ENCODE peak calls at places on chromosomes 13 and 19, in six cellular contexts. S is heart left ventricle, Q is pancreas, F is esophagus squamous epithelium, C is heart right ventricle, A is breast epithelium. I is an unnamed sample.

GRCh38 chr19:46287585-46287984 is 9.3 kb upstream of the HIF3A start:
- DNase-seq in F (no peak), C (no peak), S (no peak), A (no peak), Q (no peak), I (no peak)

GRCh38 chr13:113089693-113090414 is 15.7 kb upstream of the F7 start:
- DNase-seq in S (no peak), A (no peak), Q (peak; percentile 35), F (no peak), C (no peak), I (no peak)

GRCh38 chr19:54114340-54114826 is 1.1 kb downstream of the TFPT start:
- DNase-seq in Q (no peak), F (no peak), C (peak; percentile 34), S (no peak), A (no peak), I (peak; percentile 69)

GRCh38 chr19:29623726-29624488 is 17.8 kb downstream of the POP4 start:
- DNase-seq in A (no peak), S (no peak), F (no peak), Q (peak; percentile 66), C (no peak), I (no peak)

GRCh38 chr19:11247391-11247790 is 8.0 kb downstream of the ANGPTL8 start:
- DNase-seq in F (no peak), S (peak; percentile 94), Q (no peak), A (no peak), C (peak; percentile 91), I (peak; percentile 75)

GRCh38 chr13:41352935-41353801 is 42.1 kb downstream of the NAA16 start:
- DNase-seq in A (no peak), F (no peak), Q (no peak), S (no peak), C (no peak), I (no peak)

GRCh38 chr13:42420304-42420703 is 148.4 kb downstream of the AKAP11 start:
- DNase-seq in Q (no peak), C (no peak), A (no peak), S (no peak), F (no peak), I (no peak)

GRCh38 chr13:25335856-25336255 is 34.4 kb downstream of the NUP58 start:
- DNase-seq in S (no peak), F (no peak), A (no peak), Q (no peak), C (no peak), I (no peak)

GRCh38 chr13:24788538-24788937 is 24.6 kb downstream of the RNF17 start:
- DNase-seq in A (no peak), S (no peak), Q (no peak), C (no peak), F (no peak), I (no peak)

GRCh38 chr13:28655566-28655965 is 3.4 kb upstream of the POMP start:
- DNase-seq in Q (no peak), C (no peak), A (no peak), F (no peak), S (no peak), I (no peak)
- H3K4me1 ChIP-seq in Q (peaks cover 14% of the 10 kb centered on the region), C (peaks cover 56% of the 10 kb centered on the region), A (no peaks in the 10 kb centered on the region), F (peaks cover 15% of the 10 kb centered on the region), S (peaks cover 24% of the 10 kb centered on the region), I (peaks cover 22% of the 10 kb centered on the region)

GRCh38 chr13:27942972-27943371 is 23.2 kb downstream of the PDX1 start:
- DNase-seq in A (no peak), C (no peak), S (no peak), F (no peak), Q (no peak), I (no peak)

GRCh38 chr13:27943951-27944350 is 24.2 kb downstream of the PDX1 start:
- DNase-seq in C (no peak), F (no peak), Q (no peak), A (no peak), S (no peak), I (no peak)
- TF ChIP-seq CTCF in C (no peak), F (no peak), Q (no peak), A (no peak), S (no peak), I (no peak)

GRCh38 chr19:13038306-13039210 is 43.3 kb downstream of the NFIX start:
- DNase-seq in C (no peak), A (no peak), S (peak; percentile 17), Q (no peak), F (no peak), I (no peak)

GRCh38 chr19:13035820-13036365 is 40.6 kb downstream of the NFIX start:
- DNase-seq in F (no peak), S (no peak), A (no peak), C (no peak), Q (no peak), I (no peak)

GRCh38 chr19:13037718-13038117 is 42.4 kb downstream of the NFIX start:
- DNase-seq in S (no peak), A (no peak), C (no peak), Q (no peak), F (no peak), I (no peak)

GRCh38 chr19:13036366-13036976 is 41.2 kb downstream of the NFIX start:
- DNase-seq in S (peak; percentile 54), Q (no peak), C (no peak), F (no peak), A (peak; percentile 76), I (peak; percentile 69)

DNA sequence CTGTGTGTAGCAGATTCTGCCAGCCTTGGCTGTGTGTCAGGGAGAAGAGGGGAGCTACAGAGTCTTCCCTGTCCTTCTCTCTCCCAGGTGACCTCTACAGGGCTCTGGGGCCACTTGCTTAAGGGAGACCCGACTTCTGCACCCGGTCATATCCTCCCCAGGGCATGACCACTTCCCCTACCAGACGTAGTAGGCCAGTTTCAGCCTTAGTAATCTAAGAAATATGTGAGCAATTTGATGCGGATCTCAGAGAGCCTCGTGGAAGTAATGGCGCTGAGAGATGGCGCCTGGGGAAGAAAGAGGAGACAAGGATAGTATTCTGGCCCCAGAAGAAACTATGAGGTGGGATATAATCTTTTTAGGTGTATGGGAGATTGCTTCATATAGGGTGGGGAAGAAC is 41.9 kb downstream of the NFIX start:
- DNase-seq in F (no peak), Q (no peak), C (no peak), S (no peak), A (peak; percentile 68), I (no peak)
- H3K4me1 ChIP-seq in F (peaks cover 83% of the 10 kb centered on the region), Q (peaks cover 5% of the 10 kb centered on the region), C (peaks cover 98% of the 10 kb centered on the region), S (peaks cover 91% of the 10 kb centered on the region), A (peaks cover 16% of the 10 kb centered on the region), I (peaks cover 97% of the 10 kb centered on the region)

GRCh38 chr13:21501709-21502108 is 42.6 kb upstream of the ZDHHC20 start:
- DNase-seq in A (no peak), C (no peak), F (no peak), S (no peak), Q (no peak), I (no peak)
- TF ChIP-seq CTCF in A (no peak), C (no peak), F (no peak), S (no peak), Q (no peak), I (no peak)

GRCh38 chr13:48504606-48505369 is 28.1 kb downstream of the RCBTB2 start:
- DNase-seq in C (no peak), A (no peak), S (no peak), F (no peak), Q (no peak), I (no peak)
- H3K4me1 ChIP-seq in C (peaks cover 42% of the 10 kb centered on the region), A (no peaks in the 10 kb centered on the region), S (peaks cover 10% of the 10 kb centered on the region), F (peaks cover 54% of the 10 kb centered on the region), Q (no peaks in the 10 kb centered on the region), I (no peaks in the 10 kb centered on the region)

GRCh38 chr13:27619711-27620376 is 485 bp downstream of the LNX2 start:
- DNase-seq in Q (peak; percentile 84), A (peak; percentile 22), F (no peak), C (peak; percentile 54), S (peak; percentile 57), I (peak; percentile 78)
- TF ChIP-seq CTCF in Q (no peak), A (peak; percentile 31), F (peak; percentile 32), C (no peak), S (peak; percentile 19), I (peak; percentile 37)

DNA sequence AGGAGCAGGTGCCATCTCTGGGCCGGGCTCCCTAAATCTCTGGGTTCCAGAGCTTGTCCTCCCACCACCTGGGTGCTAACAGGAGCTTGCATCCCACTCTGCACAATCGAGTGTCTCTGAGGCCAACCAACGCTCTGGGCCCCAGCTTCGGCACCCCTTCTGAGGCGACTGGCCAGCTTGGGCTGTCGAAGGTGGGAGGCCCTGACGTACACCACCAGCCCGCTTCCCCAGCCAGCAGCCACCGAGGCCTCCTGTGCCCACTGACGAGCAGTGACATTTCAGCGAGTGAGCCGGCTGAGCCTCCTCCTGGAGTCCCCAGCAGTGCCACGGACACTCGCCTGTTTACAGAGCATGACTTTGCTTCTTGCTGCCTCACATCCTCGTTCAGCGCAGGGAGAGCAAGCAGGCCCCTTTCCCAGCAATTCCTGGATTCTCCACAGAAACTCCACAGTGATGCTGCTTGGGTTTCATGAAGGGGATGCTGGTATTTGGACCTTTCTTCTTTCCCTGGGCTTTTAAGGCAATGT is 240.2 kb upstream of the MAB21L1 start:
- DNase-seq in Q (no peak), A (no peak), F (no peak), S (no peak), C (no peak), I (no peak)
- H3K4me1 ChIP-seq in Q (no peaks in the 10 kb centered on the region), A (peaks cover 11% of the 10 kb centered on the region), F (peaks cover 21% of the 10 kb centered on the region), S (peaks cover 4% of the 10 kb centered on the region), C (peaks cover 38% of the 10 kb centered on the region), I (peaks cover 4% of the 10 kb centered on the region)

DNA sequence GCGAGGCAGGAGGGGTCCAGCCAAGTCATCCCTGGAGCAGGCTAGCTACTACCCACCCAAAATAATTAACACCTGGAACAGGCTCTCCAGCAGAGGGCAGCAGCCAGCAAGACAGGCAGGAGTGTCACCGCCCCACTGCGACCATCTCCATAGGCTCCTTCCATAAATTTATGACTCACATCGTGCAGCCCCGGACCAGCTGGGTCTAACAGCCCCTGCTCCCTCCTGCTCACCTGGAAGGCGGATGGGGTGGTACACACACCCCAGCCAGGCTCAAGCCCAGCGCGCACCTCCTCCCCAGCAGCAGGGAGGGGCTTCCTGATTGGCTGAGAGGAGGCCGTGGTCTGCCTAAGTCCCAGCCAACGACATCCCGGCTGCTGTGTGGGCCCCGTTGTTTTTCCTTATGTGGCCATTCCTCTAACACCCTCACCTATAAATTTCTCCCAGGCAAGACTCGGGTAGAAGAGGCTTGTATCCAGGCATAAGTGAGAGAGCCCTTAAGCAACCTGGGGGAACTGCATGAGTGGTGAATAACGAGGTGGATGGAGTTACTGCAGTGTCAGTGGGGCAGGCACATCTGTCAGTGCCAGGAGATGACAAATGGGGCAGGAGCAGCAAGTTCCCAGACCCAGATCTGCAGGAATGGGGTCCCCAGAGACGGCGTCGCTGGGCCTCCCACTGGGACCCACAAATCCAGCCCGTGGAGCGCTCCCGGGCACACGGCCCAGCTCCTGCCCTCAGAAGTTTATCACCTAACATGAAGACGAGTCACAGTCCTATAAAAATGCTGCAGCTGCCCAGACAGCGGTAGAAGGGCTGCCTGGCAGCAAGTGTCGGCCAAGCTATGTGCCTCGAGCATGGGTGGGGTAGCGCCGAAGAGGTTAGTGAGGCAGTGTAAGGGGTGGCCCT is 43.1 kb downstream of the CEBPG start:
- DNase-seq in S (peak; percentile 70), F (no peak), A (peak; percentile 41), Q (peak; percentile 38), C (peak; percentile 57), I (no peak)
- TF ChIP-seq CTCF in S (peak; percentile 68), F (peak; percentile 63), A (peak; percentile 56), Q (peak; percentile 52), C (peak; percentile 65), I (peak; percentile 61)

GRCh38 chr19:38724380-38724854 is 19.9 kb downstream of the CAPN12 start:
- DNase-seq in Q (peak; percentile 58), F (no peak), C (peak; percentile 18), S (no peak), A (no peak), I (peak; percentile 61)
- H3K4me1 ChIP-seq in Q (no peaks in the 10 kb centered on the region), F (peaks cover 17% of the 10 kb centered on the region), C (peaks cover 89% of the 10 kb centered on the region), S (peaks cover 60% of the 10 kb centered on the region), A (peaks cover 8% of the 10 kb centered on the region), I (peaks cover 18% of the 10 kb centered on the region)

GRCh38 chr13:28576037-28576436 is 81.1 kb upstream of the FLT1 start:
- DNase-seq in S (no peak), F (no peak), Q (no peak), C (no peak), A (no peak), I (no peak)
- TF ChIP-seq CTCF in S (no peak), F (no peak), Q (no peak), C (no peak), A (no peak), I (no peak)